ENCODE peak calls at places on chromosomes 1 and 21, in seven cellular contexts. C is HepG2, R is keratinocyte, U is HCT116, X is GM23338, J is GM23248, I is K562. W is an unnamed sample.

GRCh38 chr1:51755437-51755836 is 123.1 kb downstream of the NRDC start:
- DNase-seq in J (no peak), X (no peak), I (no peak), C (no peak), R (no peak), U (no peak), W (no peak)

GRCh38 chr1:1616045-1616821 is 933 bp downstream of the MIB2 start:
- DNase-seq in U (no peak), J (peak; percentile 67), R (no peak), X (no peak), C (no peak), I (peak; percentile 68), W (peak; percentile 56)

GRCh38 chr1:7634841-7635240 is 136.3 kb upstream of the VAMP3 start:
- DNase-seq in I (no peak), U (no peak), C (no peak), J (no peak), X (no peak), R (no peak), W (no peak)

GRCh38 chr1:221782461-221782860 is 40.6 kb upstream of the DUSP10 start:
- DNase-seq in J (peak; percentile 35), I (no peak), R (no peak), C (no peak), U (no peak), X (no peak), W (peak; percentile 23)

GRCh38 chr1:230327892-230328284 is 98.2 kb downstream of the PGBD5 start:
- DNase-seq in X (no peak), J (no peak), C (no peak), I (peak; percentile 46), R (no peak), U (no peak), W (no peak)

GRCh38 chr1:24195146-24195545 is 8.1 kb upstream of the IFNLR1 start:
- DNase-seq in I (no peak), C (no peak), R (no peak), X (no peak), J (no peak), U (no peak), W (no peak)

GRCh38 chr1:88910401-88910800 is 19.0 kb upstream of the GTF2B start:
- DNase-seq in J (no peak), I (no peak), X (no peak), R (peak; percentile 87), C (no peak), U (no peak), W (no peak)

GRCh38 chr1:151859814-151860405 is 6.4 kb upstream of the THEM5 start:
- DNase-seq in U (no peak), J (no peak), I (no peak), X (no peak), C (no peak), R (no peak), W (no peak)

GRCh38 chr1:50822035-50822776 is 137.9 kb downstream of the FAF1 start:
- DNase-seq in U (no peak), R (no peak), X (no peak), C (no peak), I (no peak), J (no peak), W (no peak)

GRCh38 chr1:150578278-150579109 is 916 bp downstream of the MCL1 start:
- DNase-seq in R (no peak), J (peak; percentile 96), X (peak; percentile 55), I (peak; percentile 24), U (no peak), C (peak; percentile 72), W (peak; percentile 79)

GRCh38 chr1:181490740-181491712 is 7.7 kb downstream of the CACNA1E start:
- DNase-seq in R (no peak), X (no peak), U (no peak), C (no peak), J (no peak), I (no peak), W (no peak)

GRCh38 chr1:6591222-6591621 is 11.4 kb downstream of the ZBTB48 start:
- DNase-seq in I (no peak), C (no peak), R (no peak), X (no peak), J (no peak), U (no peak), W (no peak)

GRCh38 chr1:224301391-224301790 is 28.6 kb downstream of the NVL start:
- DNase-seq in J (no peak), I (no peak), R (no peak), C (no peak), X (no peak), U (no peak), W (no peak)
- H3K36me3 ChIP-seq in J (peaks cover 37% of the 10 kb centered on the region), I (peaks cover 88% of the 10 kb centered on the region), R (peaks cover 12% of the 10 kb centered on the region), C (peaks cover 6% of the 10 kb centered on the region), X (peaks cover 55% of the 10 kb centered on the region), U (peaks cover 31% of the 10 kb centered on the region), W (peaks cover 53% of the 10 kb centered on the region)

GRCh38 chr1:3070304-3070653 is 1.3 kb downstream of the PRDM16 start:
- DNase-seq in U (no peak), J (no peak), C (no peak), I (no peak), X (no peak), R (no peak), W (no peak)

GRCh38 chr1:3067671-3068399 is 1.2 kb upstream of the PRDM16 start:
- DNase-seq in J (no peak), I (no peak), X (peak; percentile 53), R (no peak), C (no peak), U (no peak), W (no peak)

GRCh38 chr1:3067301-3067670 is 1.7 kb upstream of the PRDM16 start:
- DNase-seq in I (no peak), J (no peak), C (no peak), X (peak; percentile 44), R (no peak), U (no peak), W (no peak)

GRCh38 chr1:3069491-3070303 is 694 bp downstream of the PRDM16 start:
- DNase-seq in J (peak; percentile 60), I (no peak), C (peak; percentile 64), X (peak; percentile 68), R (no peak), U (peak; percentile 26), W (no peak)

DNA sequence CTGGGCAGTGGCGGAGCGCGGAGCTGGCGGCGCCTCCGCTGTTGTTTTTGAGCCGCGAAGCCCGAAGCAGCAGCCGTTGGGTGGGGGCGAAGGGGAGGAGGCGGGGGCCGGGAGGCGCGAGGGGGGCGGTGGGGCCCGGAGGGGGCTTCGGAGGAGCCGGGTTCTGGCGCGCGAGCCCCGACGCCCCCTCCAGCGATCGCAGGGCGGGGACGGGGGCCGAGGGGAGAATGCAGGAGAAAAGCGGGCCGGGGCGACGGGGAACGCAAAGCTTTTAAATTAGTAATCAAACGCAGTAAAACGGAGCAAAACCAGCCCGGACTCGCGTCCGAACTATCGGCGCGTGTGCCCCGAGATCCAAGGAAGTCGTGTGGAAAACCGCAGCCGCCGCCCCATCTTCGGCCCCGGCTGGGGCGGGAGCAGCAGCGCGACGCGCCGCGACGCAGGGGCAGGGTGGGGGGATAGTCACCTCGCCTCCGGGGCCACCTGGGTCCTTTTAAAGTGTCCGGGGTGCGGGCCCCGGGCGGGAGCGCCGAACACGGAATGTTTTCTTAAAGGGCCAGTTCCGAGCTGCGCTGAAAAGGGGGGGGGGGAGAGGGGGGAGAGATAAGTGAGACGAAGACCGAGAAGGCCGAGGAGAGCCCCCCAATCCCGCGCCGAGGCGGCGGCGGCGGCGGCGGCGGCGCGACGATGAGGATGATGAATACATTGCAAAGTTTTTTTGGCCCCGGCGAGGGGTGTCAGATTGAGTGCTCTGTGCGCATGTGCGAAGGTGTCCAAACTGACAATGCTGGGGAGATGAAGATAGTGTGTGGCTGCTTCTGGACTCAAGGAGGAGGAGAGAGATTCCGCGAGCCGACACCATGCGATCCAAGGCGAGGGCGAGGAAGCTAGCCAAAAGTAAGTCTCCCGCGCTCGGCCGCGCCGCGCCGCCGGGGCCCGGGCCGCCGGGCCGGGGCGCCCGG is at the start of gene PRDM16:
- DNase-seq in J (peak; percentile 58), U (peak; percentile 50), I (no peak), C (no peak), X (peak; percentile 78), R (no peak), W (no peak)
- TF ChIP-seq EZH2 in J (peak; percentile 92), U (no peak), I (no peak), C (no peak), X (peak; percentile 97), R (peak; percentile 76), W (no peak)

DNA sequence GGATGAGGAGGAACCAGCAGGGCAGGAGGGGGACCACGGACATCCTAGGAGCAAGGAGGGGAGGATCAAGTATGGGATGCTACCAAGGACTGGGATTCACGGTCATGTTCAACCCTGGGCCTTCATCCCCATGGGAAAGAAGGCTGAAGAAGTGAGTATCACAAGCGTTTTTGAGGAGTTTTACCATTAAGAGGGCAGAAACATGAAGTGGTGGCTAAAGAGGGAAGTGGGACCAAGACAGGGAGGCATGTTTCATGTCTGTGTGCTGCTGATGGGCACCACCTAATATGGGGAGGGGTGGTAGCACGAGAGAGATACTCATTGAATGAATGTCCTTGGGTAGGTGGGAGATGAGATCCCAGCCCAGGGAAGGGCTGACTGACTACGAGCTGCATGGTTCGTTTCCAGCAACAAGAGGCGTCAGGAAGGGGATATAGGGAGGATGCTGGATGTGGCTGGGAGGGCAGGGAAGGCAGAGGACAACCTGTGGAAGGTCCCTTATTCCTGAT is 11.3 kb upstream of the LSS start:
- DNase-seq in C (no peak), U (no peak), R (no peak), I (no peak), J (no peak), X (no peak), W (no peak)
- H3K36me3 ChIP-seq in C (peaks cover 40% of the 10 kb centered on the region), U (peaks cover 79% of the 10 kb centered on the region), R (peaks cover 29% of the 10 kb centered on the region), I (peaks cover 91% of the 10 kb centered on the region), J (peaks cover 79% of the 10 kb centered on the region), X (peaks cover 61% of the 10 kb centered on the region), W (no peaks in the 10 kb centered on the region)

GRCh38 chr1:39673215-39673614 is 1.3 kb upstream of the NT5C1A start:
- DNase-seq in R (no peak), J (no peak), X (no peak), U (no peak), C (no peak), I (no peak), W (no peak)

GRCh38 chr1:39670689-39671088 is 1.2 kb downstream of the NT5C1A start:
- DNase-seq in I (no peak), U (no peak), R (no peak), C (no peak), J (no peak), X (no peak), W (no peak)

GRCh38 chr1:39671433-39671792 is 494 bp downstream of the NT5C1A start:
- DNase-seq in R (no peak), J (peak; percentile 31), U (no peak), I (no peak), C (no peak), X (peak; percentile 63), W (no peak)

GRCh38 chr1:39672551-39672947 is 642 bp upstream of the NT5C1A start:
- DNase-seq in C (no peak), U (no peak), R (no peak), I (peak; percentile 77), J (peak; percentile 18), X (peak; percentile 64), W (no peak)

GRCh38 chr1:39671793-39672550 is at the start of gene NT5C1A:
- DNase-seq in C (no peak), U (no peak), J (peak; percentile 46), I (peak; percentile 43), X (peak; percentile 60), R (no peak), W (no peak)
- TF ChIP-seq EZH2 in C (peak; percentile 68), U (no peak), J (peak; percentile 58), I (peak; percentile 53), X (peak; percentile 83), R (peak; percentile 69), W (no peak)

DNA sequence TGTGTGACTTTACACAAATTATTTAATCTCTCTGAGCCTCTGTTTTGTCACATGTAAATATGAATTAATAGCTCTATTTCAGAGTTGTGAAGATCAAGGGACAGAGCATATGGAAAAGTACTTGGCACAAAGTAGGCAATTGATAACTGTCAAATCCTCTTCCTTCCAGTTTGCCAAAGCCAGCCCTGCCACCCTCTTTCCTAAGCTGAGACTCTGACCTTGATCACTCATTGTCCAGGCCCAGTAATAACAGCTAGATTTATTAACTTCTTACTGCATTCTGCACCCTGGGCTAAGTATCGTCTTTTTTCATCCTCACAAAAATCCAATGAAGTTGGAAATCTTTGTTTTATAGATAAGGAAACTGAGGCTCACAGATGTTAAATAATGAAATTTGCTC is 70.8 kb upstream of the ATP1A1 start:
- DNase-seq in U (no peak), J (no peak), R (no peak), C (no peak), I (no peak), X (no peak), W (no peak)
- H3K36me3 ChIP-seq in U (no peaks in the 10 kb centered on the region), J (no peaks in the 10 kb centered on the region), R (no peaks in the 10 kb centered on the region), C (no peaks in the 10 kb centered on the region), I (no peaks in the 10 kb centered on the region), X (no peaks in the 10 kb centered on the region), W (no peaks in the 10 kb centered on the region)

W was measured in PC-9.